ENCODE peak calls at places on chromosome 21, in four cellular contexts. R, H, Q and U are unnamed samples. For H3K4me1, the result is how much of the 10 kb centered on the place peaks cover.

GRCh38 chr21:34933609-34934345 is 115.3 kb downstream of the RUNX1 start:
- DNase-seq in R (no peak), H (no peak), Q (no peak), U (no peak)

GRCh38 chr21:35332841-35333426 is 283.8 kb upstream of the RUNX1 start:
- DNase-seq in R (no peak), H (no peak), Q (no peak), U (no peak)

GRCh38 chr21:21384977-21385376 is 386.8 kb downstream of the NCAM2 start:
- DNase-seq in R (no peak), H (no peak), Q (no peak), U (no peak)

GRCh38 chr21:31641416-31641922 is 18.0 kb upstream of the SOD1 start:
- DNase-seq in R (no peak), H (no peak), Q (no peak), U (no peak)

GRCh38 chr21:14559144-14559543 is 13.0 kb upstream of the SAMSN1 start:
- DNase-seq in R (no peak), H (no peak), Q (no peak), U (no peak)

GRCh38 chr21:14361958-14362357 is 21.0 kb downstream of the HSPA13 start:
- DNase-seq in R (no peak), H (peak), Q (no peak), U (peak)

GRCh38 chr21:27722095-27722494 is 755.2 kb upstream of the ADAMTS5 start:
- DNase-seq in R (no peak), H (no peak), Q (no peak), U (peak)

GRCh38 chr21:36155603-36156338 is 853 bp upstream of the DOP1B start:
- DNase-seq in R (peak), H (peak), Q (no peak), U (peak)

GRCh38 chr21:34345892-34346291 is 17.9 kb upstream of the KCNE2 start:
- DNase-seq in R (no peak), H (no peak), Q (peak), U (no peak)

GRCh38 chr21:35732788-35733187 is 327.5 kb downstream of the SETD4 start:
- DNase-seq in R (no peak), H (no peak), Q (no peak), U (peak)

GRCh38 chr21:33238565-33239255 is 9.0 kb downstream of the IFNAR2 start:
- DNase-seq in R (no peak), H (no peak), Q (no peak), U (no peak)

GRCh38 chr21:37516998-37517397 is 150.4 kb downstream of the DYRK1A start:
- DNase-seq in R (no peak), H (no peak), Q (no peak), U (no peak)

GRCh38 chr21:37520801-37521200 is 154.2 kb downstream of the DYRK1A start:
- DNase-seq in R (no peak), H (no peak), Q (no peak), U (no peak)

GRCh38 chr21:37522641-37523295 is 156.2 kb downstream of the DYRK1A start:
- DNase-seq in R (no peak), H (no peak), Q (no peak), U (no peak)

GRCh38 chr21:37525810-37526209 is 159.2 kb downstream of the DYRK1A start:
- DNase-seq in R (no peak), H (no peak), Q (peak), U (no peak)

GRCh38 chr21:37521658-37522057 is 155.1 kb downstream of the DYRK1A start:
- DNase-seq in R (no peak), H (no peak), Q (no peak), U (no peak)
- H3K27ac ChIP-seq in R (no peak), H (no peak), Q (no peak), U (no peak)

DNA sequence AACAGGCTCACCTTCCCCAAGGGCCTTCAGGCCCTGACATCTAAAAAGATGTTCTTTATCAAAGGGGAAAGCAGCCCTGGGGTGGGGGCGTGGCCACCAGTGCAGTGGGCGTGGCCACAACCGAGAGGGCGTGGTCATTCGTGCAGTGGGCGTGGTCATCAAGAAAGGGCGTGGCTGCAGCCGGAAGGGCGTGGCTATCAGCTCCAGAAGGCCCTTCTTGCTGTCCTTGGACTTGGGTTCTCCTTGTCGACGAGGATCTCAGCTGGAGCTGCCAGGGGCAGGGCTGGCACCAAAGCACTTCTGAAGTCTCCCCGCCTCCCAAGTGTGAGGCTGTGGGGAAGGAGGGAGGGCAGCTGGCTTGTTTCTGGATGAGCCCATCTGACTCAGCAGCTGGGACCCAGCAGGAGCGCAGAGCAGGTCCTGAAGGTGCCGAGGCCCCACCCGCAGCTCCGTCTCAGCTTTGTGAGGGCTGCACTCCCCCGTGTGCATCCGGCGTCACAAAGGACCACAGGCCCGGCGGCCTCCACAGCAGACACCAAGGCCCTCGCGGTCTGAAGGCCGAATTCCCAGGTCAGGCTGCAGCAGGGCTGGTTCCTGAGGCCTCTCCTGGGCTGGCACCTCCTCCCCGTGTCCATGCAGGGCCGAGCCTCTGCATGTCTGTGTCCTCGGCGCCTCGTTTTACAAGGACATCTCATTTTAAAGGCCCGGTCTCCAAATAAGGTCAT is 12.8 kb downstream of the PDE9A start:
- DNase-seq in R (no peak), H (no peak), Q (no peak), U (no peak)
- H3K4me1 ChIP-seq in R (under half), H (under half), Q (under half), U (under half)

DNA sequence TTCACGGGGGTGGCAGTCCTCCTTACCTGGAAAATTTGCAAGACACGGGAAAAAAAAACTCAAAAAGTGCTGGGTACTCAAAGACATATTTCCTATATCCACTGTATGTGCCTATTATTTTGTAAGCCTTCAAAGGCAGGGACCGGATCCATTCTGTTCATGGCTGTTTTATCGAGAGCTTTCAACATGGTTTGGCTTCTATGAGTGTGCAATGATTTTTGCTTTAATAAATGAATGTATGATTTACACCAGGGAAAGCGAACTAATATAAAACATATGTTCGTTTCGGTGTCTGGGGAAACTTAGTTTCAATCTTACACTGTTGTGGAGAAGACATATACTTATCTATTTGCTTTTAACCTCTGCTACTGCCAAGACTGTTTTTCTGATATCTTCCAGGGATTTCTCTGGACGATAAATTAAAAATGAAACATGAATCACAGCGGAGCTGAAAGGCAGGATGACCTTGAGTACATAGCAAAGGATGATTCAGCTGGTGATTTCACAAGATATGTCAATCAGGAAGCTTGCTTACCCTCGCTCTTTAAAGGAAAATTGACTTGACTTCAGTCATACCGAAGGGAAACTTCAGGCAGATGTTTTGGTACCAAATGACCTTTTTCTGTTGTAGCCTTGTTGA is 14.7 kb upstream of the CYYR1 start:
- DNase-seq in R (no peak), H (peak), Q (peak), U (peak)
- H3K27ac ChIP-seq in R (no peak), H (no peak), Q (no peak), U (no peak)

GRCh38 chr21:43600642-43601397 is 58.5 kb downstream of the HSF2BP start:
- DNase-seq in R (no peak), H (peak), Q (peak), U (peak)

GRCh38 chr21:43603641-43604504 is 55.4 kb downstream of the HSF2BP start:
- DNase-seq in R (peak), H (no peak), Q (peak), U (no peak)

GRCh38 chr21:43603230-43603626 is 56.1 kb downstream of the HSF2BP start:
- DNase-seq in R (no peak), H (no peak), Q (no peak), U (no peak)

GRCh38 chr21:43604505-43605204 is 54.6 kb downstream of the HSF2BP start:
- DNase-seq in R (no peak), H (no peak), Q (no peak), U (no peak)

DNA sequence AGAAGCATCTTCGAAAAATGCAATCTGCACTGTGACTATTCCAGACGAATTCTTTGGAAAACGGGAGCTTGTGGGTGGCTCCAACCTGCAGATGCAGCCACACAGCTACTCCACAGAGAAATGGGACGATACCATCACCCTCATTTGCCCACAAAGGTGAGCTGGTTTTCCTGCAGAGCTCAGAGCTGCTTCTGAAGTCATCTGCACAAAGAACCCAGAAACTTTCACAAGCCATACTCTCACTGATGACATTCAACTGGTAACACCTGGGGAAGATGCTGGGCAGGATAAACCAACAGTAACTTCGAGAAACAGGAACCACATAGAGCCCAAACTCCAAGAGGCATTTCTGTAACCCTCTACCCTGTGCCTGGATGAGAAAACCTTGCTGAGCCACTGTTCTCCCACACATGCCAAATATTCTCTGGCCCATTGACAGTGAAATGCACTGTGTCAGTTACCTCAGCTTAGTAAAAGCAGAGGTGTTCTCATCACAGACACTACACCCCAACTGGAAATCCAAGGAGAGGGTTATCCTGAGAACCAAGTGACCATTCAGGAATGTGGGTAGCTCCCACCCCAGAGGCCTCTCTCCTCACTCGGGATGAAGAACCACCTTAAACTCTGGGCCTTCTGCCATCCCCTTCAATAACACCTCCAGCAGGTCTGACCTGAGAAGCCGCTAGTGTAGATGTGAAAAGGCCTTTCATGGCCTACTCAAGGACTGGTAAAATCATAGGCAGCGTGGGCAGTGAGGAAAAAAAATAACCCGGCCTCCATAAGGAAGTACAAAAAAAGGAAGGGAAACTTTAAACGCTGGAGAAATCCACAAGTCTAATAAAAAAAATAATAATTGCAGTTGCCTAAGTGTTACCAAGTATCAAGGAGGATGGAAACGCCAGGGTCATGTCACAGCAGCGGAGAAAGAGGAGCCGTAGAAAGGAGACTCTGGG is 56.7 kb downstream of the HSF2BP start:
- DNase-seq in R (no peak), H (no peak), Q (no peak), U (no peak)
- H3K4me1 ChIP-seq in R (under half), H (under half), Q (under half), U (under half)

DNA sequence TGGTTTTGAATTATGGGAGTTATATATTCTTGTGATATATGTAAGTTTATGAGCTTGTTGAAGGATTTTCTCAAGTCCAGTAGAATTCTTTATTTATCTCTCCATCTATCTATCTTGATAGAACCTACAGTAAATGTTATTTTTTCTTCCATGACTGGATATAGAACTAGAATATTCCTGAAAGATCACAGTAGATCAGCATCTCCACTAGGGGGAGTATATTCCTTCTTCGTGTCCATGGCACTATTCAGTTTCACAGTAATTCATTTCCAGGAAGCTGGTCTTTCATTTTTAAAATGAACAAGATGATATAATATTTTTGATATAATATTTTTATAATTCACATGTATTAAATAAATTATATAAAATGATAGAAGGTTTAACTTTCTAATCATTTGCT is 18.8 kb downstream of the TMPRSS15 start:
- DNase-seq in R (peak), H (no peak), Q (no peak), U (no peak)
- H3K27ac ChIP-seq in R (no peak), H (no peak), Q (no peak), U (no peak)

GRCh38 chr21:45318556-45319341 is 31.1 kb upstream of the POFUT2 start:
- DNase-seq in R (no peak), H (peak), Q (peak), U (no peak)
- H3K4me1 ChIP-seq in R (under half), H (under half), Q (under half), U (under half)

GRCh38 chr21:38813554-38813953 is 7.8 kb downstream of the ETS2 start:
- DNase-seq in R (no peak), H (no peak), Q (no peak), U (no peak)
- H3K27ac ChIP-seq in R (no peak), H (no peak), Q (no peak), U (peak)

GRCh38 chr21:44867464-44867863 is 6.0 kb downstream of the PTTG1IP start:
- DNase-seq in R (no peak), H (no peak), Q (no peak), U (no peak)

GRCh38 chr21:44868707-44869106 is 4.8 kb downstream of the PTTG1IP start:
- DNase-seq in R (no peak), H (no peak), Q (no peak), U (no peak)

GRCh38 chr21:44867999-44868700 is 5.3 kb downstream of the PTTG1IP start:
- DNase-seq in R (no peak), H (no peak), Q (no peak), U (no peak)

GRCh38 chr21:44865561-44866280 is 7.8 kb downstream of the PTTG1IP start:
- DNase-seq in R (no peak), H (no peak), Q (no peak), U (no peak)

GRCh38 chr21:44866780-44867179 is 6.7 kb downstream of the PTTG1IP start:
- DNase-seq in R (no peak), H (no peak), Q (peak), U (no peak)
- H3K4me1 ChIP-seq in R (under half), H (half or more), Q (under half), U (under half)